ENCODE peak calls at places on chromosomes 3 and 15, in eight cellular contexts. Y is iris pigment epithelial cell, Z is cardiac septum, O is AG08395, P is activated T-cell treated with anti-CD3 and anti-CD28 coated beads for 24 hours, L is GM13976, D is stomach, Q is mucosa of gallbladder. H is an unnamed sample.

GRCh38 chr3:72487078-72487765 is 361.0 kb downstream of the SHQ1 start:
- DNase-seq in Y (peak), Z (no peak), O (peak), P (peak), L (peak), D (peak), Q (peak), H (peak)

GRCh38 chr15:29656636-29657475 is 165.4 kb downstream of the TJP1 start:
- DNase-seq in Y (no peak), Z (no peak), O (no peak), P (no peak), L (no peak), D (no peak), Q (no peak), H (no peak)

GRCh38 chr15:62841891-62842559 is 200.5 kb upstream of the TPM1 start:
- DNase-seq in Y (no peak), Z (no peak), O (no peak), P (no peak), L (no peak), D (no peak), Q (peak), H (peak)

GRCh38 chr3:172157566-172158258 is 118.3 kb downstream of the FNDC3B start:
- DNase-seq in Y (no peak), Z (no peak), O (no peak), P (no peak), L (no peak), D (no peak), Q (no peak), H (no peak)

GRCh38 chr3:187036394-187036793 is 102.9 kb downstream of the RPL39L start:
- DNase-seq in Y (no peak), Z (no peak), O (no peak), P (no peak), L (no peak), D (no peak), Q (no peak), H (no peak)

GRCh38 chr3:110344487-110344886 is 727.1 kb upstream of the NECTIN3 start:
- DNase-seq in Y (no peak), Z (no peak), O (no peak), P (no peak), L (no peak), D (no peak), Q (no peak), H (no peak)

GRCh38 chr3:184240384-184241140 is 8.2 kb downstream of the ALG3 start:
- DNase-seq in Y (no peak), Z (no peak), O (peak), P (no peak), L (peak), D (no peak), Q (no peak), H (no peak)

GRCh38 chr3:171807806-171808205 is 2.5 kb downstream of the PLD1 start:
- DNase-seq in Y (no peak), Z (no peak), O (no peak), P (no peak), L (no peak), D (no peak), Q (no peak), H (no peak)

H was measured in sigmoid colon.